ENCODE peak calls at places on chromosomes 13 and 19, in nine cellular contexts. Q is AG20443; W is activated T-cell treated with anti-CD3 and anti-CD28 coated beads for 1 hour; I is CD8-positive, alpha-beta T cell; M is GM03348; L is Caco-2; X is H54; Y is NCI-H82; J is lower lobe of right lung. G is an unnamed sample.
A peak's percentile ranks its signal among the peaks of the same experiment; 100 is the strongest.

GRCh38 chr19:48403606-48404005 is 10.1 kb downstream of the GRIN2D start:
- DNase-seq in J (no peak), W (no peak), Y (peak; percentile 92), Q (peak; percentile 58), I (peak; percentile 45), L (peak; percentile 81), M (peak; percentile 50), X (peak; percentile 73), G (no peak)

GRCh38 chr19:40594251-40594650 is 6.9 kb upstream of the LTBP4 start:
- DNase-seq in M (no peak), I (no peak), L (no peak), Y (peak; percentile 26), Q (peak; percentile 40), W (no peak), X (no peak), J (no peak), G (no peak)

GRCh38 chr13:29754486-29754806 is 96.0 kb downstream of the UBL3 start:
- DNase-seq in W (no peak), Y (no peak), J (no peak), I (no peak), M (no peak), L (no peak), X (no peak), Q (peak; percentile 17), G (no peak)

GRCh38 chr13:66102864-66103263 is 1127.3 kb downstream of the PCDH9 start:
- DNase-seq in W (no peak), M (peak; percentile 4), I (no peak), Y (no peak), Q (no peak), J (no peak), X (no peak), L (no peak), G (no peak)

GRCh38 chr13:113252516-113252915 is 43.1 kb downstream of the CUL4A start:
- DNase-seq in J (no peak), W (no peak), Y (no peak), L (no peak), M (no peak), I (no peak), X (no peak), Q (no peak), G (no peak)

GRCh38 chr19:35070471-35070870 is 28.9 kb downstream of the HPN start:
- DNase-seq in M (no peak), Y (no peak), X (no peak), Q (no peak), J (no peak), W (no peak), L (no peak), I (no peak), G (no peak)

GRCh38 chr19:41134616-41135015 is 20.4 kb downstream of the CYP2F1 start:
- DNase-seq in L (no peak), X (no peak), J (no peak), I (no peak), W (no peak), Q (no peak), M (no peak), Y (no peak), G (no peak)

GRCh38 chr19:13823901-13824300 is 28.7 kb downstream of the ZSWIM4 start:
- DNase-seq in W (no peak), M (no peak), X (no peak), Y (no peak), I (no peak), Q (no peak), L (no peak), J (no peak), G (no peak)

GRCh38 chr13:52779028-52779612 is 39.5 kb upstream of the CNMD start:
- DNase-seq in Y (peak; percentile 92), I (no peak), W (no peak), J (no peak), M (no peak), Q (no peak), X (no peak), L (no peak), G (no peak)

GRCh38 chr19:18364826-18365528 is 21.0 kb upstream of the GDF15 start:
- DNase-seq in J (peak; percentile 78), Q (peak; percentile 74), X (peak; percentile 83), M (peak; percentile 78), I (no peak), L (peak; percentile 61), W (no peak), Y (no peak), G (peak; percentile 90)

GRCh38 chr19:7701049-7701653 is 780 bp downstream of the FCER2 start:
- DNase-seq in J (no peak), X (no peak), W (no peak), I (no peak), L (no peak), M (no peak), Q (no peak), Y (no peak), G (no peak)

GRCh38 chr19:5691930-5692784 is 2.1 kb downstream of the RPL36 start:
- DNase-seq in I (no peak), M (peak; percentile 48), Q (peak; percentile 32), W (no peak), L (no peak), J (peak; percentile 46), Y (no peak), X (no peak), G (no peak)

GRCh38 chr13:95420501-95420900 is 119.2 kb upstream of the ABCC4 start:
- DNase-seq in M (no peak), X (no peak), J (no peak), L (no peak), Y (no peak), I (no peak), Q (no peak), W (no peak), G (no peak)

GRCh38 chr19:51439021-51439465 is 19.2 kb downstream of the SIGLEC8 start:
- DNase-seq in Q (no peak), I (peak; percentile 35), L (no peak), W (no peak), Y (no peak), X (no peak), J (no peak), M (peak; percentile 43), G (no peak)

GRCh38 chr19:53927745-53928144 is 18.7 kb downstream of the CACNG7 start:
- DNase-seq in M (peak; percentile 69), X (no peak), Y (no peak), Q (peak; percentile 73), W (peak; percentile 19), J (no peak), I (peak; percentile 43), L (peak; percentile 39), G (no peak)

GRCh38 chr13:109297628-109298027 is 488.8 kb downstream of the IRS2 start:
- DNase-seq in I (no peak), Y (no peak), J (no peak), W (no peak), L (no peak), M (peak; percentile 88), Q (peak; percentile 89), X (no peak), G (no peak)

GRCh38 chr19:55273978-55274707 is 5.8 kb downstream of the HSPBP1 start:
- DNase-seq in Q (no peak), X (no peak), Y (no peak), J (no peak), I (no peak), M (no peak), W (no peak), L (no peak), G (no peak)

GRCh38 chr13:34340534-34340933 is 522.6 kb downstream of the RFC3 start:
- DNase-seq in M (peak; percentile 8), L (no peak), J (no peak), Q (peak; percentile 20), I (no peak), Y (no peak), W (no peak), X (no peak), G (no peak)

GRCh38 chr19:10544242-10544752 is 593 bp downstream of the ATG4D start:
- DNase-seq in I (no peak), L (peak; percentile 49), M (no peak), J (no peak), Y (peak; percentile 24), X (no peak), W (no peak), Q (peak; percentile 29), G (no peak)

GRCh38 chr13:77207943-77208342 is 119.0 kb downstream of the MYCBP2 start:
- DNase-seq in J (no peak), Q (peak; percentile 33), I (no peak), L (no peak), M (peak; percentile 47), Y (no peak), X (no peak), W (no peak), G (no peak)